ENCODE peak calls at places on chromosomes 7 and 10, in six cellular contexts. G, W, Y, P, S and D are unnamed samples. For H3K4me1, the result is how much of the 10 kb centered on the place peaks cover.

GRCh38 chr7:82542665-82543064 is 99.1 kb upstream of the CACNA2D1 start:
- DNase-seq in G (peak), W (no peak), Y (no peak), P (no peak), S (peak), D (no peak)

GRCh38 chr7:92460109-92460508 is 12.8 kb downstream of the GATAD1 start:
- DNase-seq in G (no peak), W (no peak), Y (no peak), P (no peak), S (no peak), D (no peak)

GRCh38 chr7:47474211-47474936 is 107.5 kb downstream of the TNS3 start:
- DNase-seq in G (peak), W (no peak), Y (no peak), P (no peak), S (peak), D (no peak)

GRCh38 chr7:108311446-108312168 is 144.6 kb downstream of the NRCAM start:
- DNase-seq in G (peak), W (no peak), Y (no peak), P (no peak), S (peak), D (no peak)

GRCh38 chr10:12351447-12351846 is 2.1 kb downstream of the CAMK1D start:
- DNase-seq in G (no peak), W (no peak), Y (no peak), P (no peak), S (no peak), D (no peak)

GRCh38 chr10:115432188-115432819 is 339.1 kb downstream of the ATRNL1 start:
- DNase-seq in G (peak), W (peak), Y (no peak), P (no peak), S (peak), D (no peak)

GRCh38 chr10:102675151-102675886 is 31.0 kb downstream of the TRIM8 start:
- DNase-seq in G (no peak), W (no peak), Y (no peak), P (no peak), S (peak), D (no peak)

GRCh38 chr10:122290833-122291532 is 19.9 kb downstream of the BTBD16 start:
- DNase-seq in G (no peak), W (no peak), Y (no peak), P (no peak), S (no peak), D (no peak)

GRCh38 chr10:79333513-79333912 is 13.8 kb upstream of the PPIF start:
- DNase-seq in G (peak), W (no peak), Y (no peak), P (no peak), S (peak), D (no peak)

GRCh38 chr7:19321925-19322470 is 176.8 kb upstream of the FERD3L start:
- DNase-seq in G (no peak), W (no peak), Y (no peak), P (no peak), S (no peak), D (no peak)

GRCh38 chr7:158229945-158230344 is 357.7 kb downstream of the PTPRN2 start:
- DNase-seq in G (no peak), W (no peak), Y (no peak), P (no peak), S (no peak), D (no peak)

DNA sequence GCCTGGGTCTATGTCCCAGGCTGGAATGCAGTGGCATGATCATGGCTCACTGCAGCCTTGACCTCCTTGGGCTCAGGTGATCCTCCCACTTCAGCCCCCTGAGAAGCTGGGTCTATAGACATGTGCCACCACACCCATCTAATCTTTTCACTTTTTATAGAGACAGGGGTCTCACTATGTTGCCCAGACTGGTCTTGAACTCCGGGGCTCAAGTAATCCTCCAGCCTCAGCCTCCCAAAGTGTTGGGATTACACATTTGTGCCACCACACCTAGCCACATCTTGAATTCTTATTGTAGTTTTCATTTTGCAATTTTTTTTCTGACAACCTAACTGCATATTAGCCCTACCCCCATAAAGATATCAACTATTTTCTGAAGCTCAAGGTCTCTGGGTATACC is 18.4 kb upstream of the COL1A2 start:
- DNase-seq in G (no peak), W (no peak), Y (no peak), P (no peak), S (no peak), D (no peak)
- H3K27ac ChIP-seq in G (peak), W (no peak), Y (peak), P (peak), S (peak), D (no peak)

GRCh38 chr10:75545333-75545732 is 113.9 kb downstream of the LRMDA start:
- DNase-seq in G (no peak), W (no peak), Y (no peak), P (no peak), S (no peak), D (no peak)
- H3K4me1 ChIP-seq in G (under half), W (under half), Y (under half), P (under half), S (under half), D (under half)

DNA sequence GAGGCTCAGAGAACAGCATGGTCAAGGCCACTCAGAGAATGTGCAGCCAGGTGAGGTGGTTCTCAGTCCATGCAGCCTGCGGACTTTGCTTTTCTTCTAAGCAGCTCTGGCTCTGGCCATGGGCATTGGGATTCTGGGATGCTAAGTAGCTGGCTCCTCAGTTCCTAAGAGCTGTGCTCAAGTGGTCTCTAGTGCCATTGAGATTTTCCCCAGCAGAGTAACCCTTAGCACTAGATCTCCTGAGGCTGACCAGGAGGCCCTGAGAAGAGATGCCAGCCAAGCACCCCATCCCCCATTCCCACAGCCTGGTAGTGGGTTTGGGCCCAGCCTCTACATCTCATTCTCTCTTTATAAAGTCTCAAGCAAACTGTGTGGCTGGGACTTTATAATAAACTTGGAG is 77.1 kb downstream of the KCNMA1 start:
- DNase-seq in G (no peak), W (no peak), Y (no peak), P (no peak), S (no peak), D (no peak)
- H3K27ac ChIP-seq in G (no peak), W (no peak), Y (no peak), P (no peak), S (no peak), D (no peak)

DNA sequence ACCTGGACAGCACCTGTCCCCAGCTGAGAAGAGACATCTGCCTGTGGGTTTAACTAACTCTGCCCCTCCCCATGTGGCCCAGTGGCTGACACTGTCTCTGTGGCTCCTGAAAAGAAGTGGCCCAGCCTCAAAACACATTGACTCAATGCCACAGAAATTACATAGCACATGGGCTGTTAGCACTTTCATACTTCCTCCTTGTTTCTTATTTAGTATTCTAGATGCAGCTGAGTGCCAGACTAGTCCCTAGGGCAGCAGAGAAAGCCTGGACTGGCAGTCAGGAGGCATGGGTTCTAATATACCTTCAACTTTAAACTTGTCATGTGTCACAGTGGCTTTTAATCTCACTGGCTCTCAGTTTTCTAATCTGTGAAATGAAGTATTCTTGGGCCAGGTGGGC is 171.0 kb downstream of the TRIL start:
- DNase-seq in G (no peak), W (peak), Y (no peak), P (no peak), S (no peak), D (no peak)
- H3K4me1 ChIP-seq in G (under half), W (under half), Y (under half), P (under half), S (under half), D (under half)

GRCh38 chr10:132551093-132551807 is 13.7 kb downstream of the INPP5A start:
- DNase-seq in G (no peak), W (peak), Y (no peak), P (no peak), S (no peak), D (no peak)
- H3K27ac ChIP-seq in G (no peak), W (peak), Y (no peak), P (no peak), S (no peak), D (no peak)

DNA sequence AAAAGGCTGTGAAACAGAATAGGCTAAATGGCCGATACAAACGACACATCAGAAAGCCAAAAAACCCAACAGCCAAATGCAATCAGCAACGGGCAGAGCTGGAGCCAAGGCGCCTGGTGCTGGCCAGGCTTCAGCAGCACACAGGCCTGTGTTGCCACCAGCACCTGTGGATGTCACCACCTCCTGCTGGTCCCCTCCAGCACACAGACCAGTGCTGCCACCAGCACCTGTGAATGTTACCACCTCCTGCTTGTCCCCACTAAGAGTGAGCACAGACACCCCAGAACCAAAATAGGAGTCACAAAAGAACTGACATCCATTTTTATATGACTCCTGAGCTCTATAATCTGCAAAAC is 42.1 kb downstream of the SORBS1 start:
- DNase-seq in G (no peak), W (no peak), Y (no peak), P (peak), S (no peak), D (no peak)
- H3K4me1 ChIP-seq in G (under half), W (under half), Y (under half), P (under half), S (under half), D (under half)